ENCODE peak calls at places on chromosomes 3 and 15, in nine cellular contexts. V is HCT116, H is lung, I is fibroblast of the aortic adventitia, Z is coronary artery, Q is mucosa of descending colon, D is IMR-90, O is stomach, E is nephron progenitor cell. W is an unnamed sample.

GRCh38 chr15:64507293-64507802 is 47.0 kb downstream of the ZNF609 start:
- DNase-seq in D (peak; percentile 92), I (peak; percentile 95), E (peak; percentile 41), V (no peak), Z (no peak), Q (peak; percentile 61), O (peak; percentile 84), H (peak; percentile 81), W (peak; percentile 59)

GRCh38 chr3:149765762-149766334 is 13.6 kb upstream of the COMMD2 start:
- DNase-seq in Q (no peak), E (no peak), Z (no peak), D (peak; percentile 67), H (no peak), I (peak; percentile 77), V (no peak), O (no peak), W (peak; percentile 18)

GRCh38 chr3:136181741-136182140 is 14.4 kb downstream of the MSL2 start:
- DNase-seq in V (no peak), E (no peak), D (no peak), Z (no peak), I (no peak), H (no peak), Q (no peak), O (no peak), W (no peak)

GRCh38 chr3:193068365-193068764 is 150.7 kb upstream of the MB21D2 start:
- DNase-seq in Q (no peak), D (no peak), H (no peak), E (no peak), O (no peak), I (no peak), Z (no peak), V (no peak), W (no peak)

GRCh38 chr3:16512435-16513140 is 911 bp downstream of the RFTN1 start:
- DNase-seq in Q (peak; percentile 46), E (peak; percentile 20), I (peak; percentile 36), O (peak; percentile 26), H (peak; percentile 61), Z (peak; percentile 77), V (no peak), D (no peak), W (peak; percentile 52)

GRCh38 chr3:25151497-25151896 is 276.6 kb upstream of the RARB start:
- DNase-seq in I (no peak), V (no peak), Z (no peak), E (no peak), D (no peak), Q (no peak), H (no peak), O (no peak), W (no peak)

GRCh38 chr15:88344786-88345185 is 88.2 kb upstream of the NTRK3 start:
- DNase-seq in H (no peak), Z (no peak), I (no peak), V (no peak), D (no peak), Q (no peak), O (no peak), E (no peak), W (no peak)

GRCh38 chr15:41258706-41259471 is 27.8 kb downstream of the CHP1 start:
- DNase-seq in V (no peak), H (no peak), D (peak; percentile 77), Z (no peak), E (no peak), Q (no peak), I (peak; percentile 75), O (peak; percentile 43), W (peak; percentile 50)

GRCh38 chr15:66749841-66750575 is 48.0 kb downstream of the SMAD6 start:
- DNase-seq in V (no peak), Q (no peak), H (no peak), E (no peak), O (peak; percentile 47), D (no peak), Z (no peak), I (no peak), W (no peak)

GRCh38 chr3:34012102-34012461 is 213.7 kb downstream of the PDCD6IP start:
- DNase-seq in E (no peak), Q (no peak), I (peak; percentile 99), O (no peak), H (no peak), Z (no peak), V (peak; percentile 7), D (peak; percentile 100), W (no peak)

GRCh38 chr15:63945005-63945788 is 101.1 kb downstream of the DAPK2 start:
- DNase-seq in Q (peak; percentile 86), I (peak; percentile 41), D (peak; percentile 34), H (peak; percentile 82), E (peak; percentile 77), O (peak; percentile 80), V (peak; percentile 24), Z (no peak), W (peak; percentile 81)

GRCh38 chr3:185958626-185959025 is 20.8 kb upstream of the TRA2B start:
- DNase-seq in E (no peak), H (no peak), I (peak; percentile 69), V (no peak), O (no peak), Z (no peak), D (peak; percentile 24), Q (peak; percentile 41), W (no peak)

GRCh38 chr3:155153242-155154186 is 73.4 kb downstream of the MME start:
- DNase-seq in I (no peak), Z (no peak), Q (no peak), E (no peak), D (no peak), O (no peak), V (no peak), H (no peak), W (no peak)

GRCh38 chr3:17639765-17640164 is 102.7 kb downstream of the TBC1D5 start:
- DNase-seq in E (no peak), O (no peak), Z (no peak), Q (no peak), I (peak; percentile 94), V (peak; percentile 69), D (peak; percentile 94), H (peak; percentile 30), W (no peak)

GRCh38 chr15:56891852-56892251 is 26.6 kb upstream of the TCF12 start:
- DNase-seq in Q (no peak), E (no peak), Z (no peak), O (no peak), I (peak; percentile 54), V (no peak), H (no peak), D (no peak), W (no peak)

GRCh38 chr15:95511680-95512079 is 818.8 kb upstream of the NR2F2 start:
- DNase-seq in Z (no peak), O (no peak), H (no peak), D (peak; percentile 52), Q (no peak), E (no peak), I (peak; percentile 34), V (no peak), W (no peak)

GRCh38 chr3:66418432-66419052 is 82.3 kb downstream of the LRIG1 start:
- DNase-seq in Q (peak; percentile 18), H (peak; percentile 82), O (peak; percentile 73), D (no peak), Z (peak; percentile 79), E (no peak), I (no peak), V (no peak), W (no peak)

DNA sequence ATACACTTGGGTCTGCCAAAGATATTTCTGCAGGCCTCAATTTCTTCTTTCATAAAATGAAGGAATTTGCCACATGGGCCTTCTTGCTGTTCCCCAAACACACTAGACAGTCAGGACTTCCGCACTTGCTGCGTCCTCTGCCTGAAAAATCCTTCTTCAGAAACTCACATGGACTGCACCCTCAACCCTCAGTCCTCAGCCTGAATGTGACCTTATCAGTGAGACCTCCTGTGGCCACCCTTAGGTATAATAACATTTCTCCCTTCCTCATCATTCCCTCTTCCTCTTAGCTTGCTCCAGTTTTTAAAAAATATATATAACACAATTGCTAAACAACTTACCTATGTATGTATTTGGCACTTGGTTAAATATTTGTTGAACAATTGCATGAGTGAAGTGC is 257.5 kb downstream of the MFSD1 start:
- DNase-seq in O (no peak), Z (no peak), I (no peak), H (no peak), V (no peak), D (no peak), Q (no peak), E (no peak), W (no peak)
- TF ChIP-seq CTCF in O (no peak), Z (no peak), I (no peak), H (no peak), V (no peak), D (no peak), Q (no peak), E (no peak), W (no peak)

GRCh38 chr3:169744332-169745054 is 20.4 kb downstream of the TERC start:
- DNase-seq in V (no peak), Q (no peak), O (no peak), H (no peak), Z (no peak), E (no peak), I (peak; percentile 59), D (peak; percentile 22), W (no peak)
- TF ChIP-seq CTCF in V (peak; percentile 59), Q (no peak), O (peak; percentile 13), H (no peak), Z (no peak), E (peak; percentile 35), I (peak; percentile 46), D (peak; percentile 55), W (peak; percentile 32)

GRCh38 chr3:112855883-112856282 is 9.2 kb upstream of the CD200R1L start:
- DNase-seq in V (no peak), I (no peak), H (no peak), Q (no peak), Z (no peak), D (no peak), O (no peak), E (no peak), W (no peak)
- TF ChIP-seq CTCF in V (no peak), I (no peak), H (no peak), Q (no peak), Z (no peak), D (no peak), O (no peak), E (no peak), W (no peak)

DNA sequence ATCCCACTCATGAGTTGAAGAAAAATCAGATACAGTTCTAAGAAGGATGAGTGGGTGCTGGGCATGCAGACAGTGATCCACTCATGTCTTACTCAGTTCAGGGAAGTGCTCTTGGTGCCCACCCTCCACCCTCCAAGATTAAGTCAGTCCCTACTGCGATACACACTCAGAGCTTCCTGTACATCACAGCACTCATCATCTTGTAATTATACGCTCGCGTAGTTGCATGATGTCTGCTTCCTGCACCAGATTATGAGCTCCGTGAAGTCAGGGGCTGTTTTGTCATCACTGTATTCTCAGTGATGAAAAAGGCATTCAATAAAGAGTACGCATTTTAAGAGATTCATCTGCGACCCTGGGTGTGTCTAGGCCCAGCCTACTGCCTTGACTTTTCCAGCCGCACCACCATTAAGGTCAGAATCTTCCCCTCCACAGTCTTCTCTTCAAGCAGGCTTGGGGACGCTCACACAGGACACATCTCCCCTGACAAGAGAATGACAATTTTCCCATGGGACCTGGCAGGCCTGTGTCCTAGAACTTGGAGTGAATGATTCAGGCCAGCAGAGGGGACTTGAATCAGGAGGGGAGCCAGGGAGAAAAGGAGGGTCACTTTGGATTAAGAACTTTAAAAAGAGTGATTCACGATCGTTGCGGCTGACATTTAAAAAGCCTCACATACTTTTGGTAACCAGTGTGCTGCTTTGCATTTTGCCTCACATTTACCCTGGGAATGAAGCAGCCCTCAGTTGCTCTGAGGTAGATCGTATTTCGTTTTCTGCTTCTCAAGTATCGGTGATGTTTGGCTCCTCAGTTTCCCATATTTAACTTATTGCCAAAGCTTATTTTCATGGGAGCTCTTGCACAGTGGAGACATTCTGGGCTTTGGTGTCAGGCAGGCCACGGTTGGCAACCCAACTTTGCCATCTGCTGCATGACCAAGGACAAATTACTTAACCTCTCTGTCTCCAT is 7.9 kb upstream of the PDE8A start:
- DNase-seq in I (no peak), Q (no peak), O (no peak), Z (no peak), D (peak; percentile 32), E (no peak), H (no peak), V (no peak), W (no peak)
- TF ChIP-seq CTCF in I (no peak), Q (no peak), O (no peak), Z (no peak), D (no peak), E (no peak), H (no peak), V (no peak), W (no peak)